ENCODE peak calls at places on chromosome X, in eight cellular contexts. B, Y, H, F, V, K, G and J are unnamed samples.
A peak's percentile ranks its signal among the peaks of the same experiment; 100 is the strongest.

GRCh38 chrX:69165116-69165651 is at the start of gene PJA1:
- DNase-seq in B (peak; percentile 77), Y (peak; percentile 86), H (peak; percentile 83), F (peak; percentile 62), V (peak; percentile 75), K (peak; percentile 63), G (peak; percentile 52), J (peak; percentile 72)

GRCh38 chrX:17697191-17697590 is 40.1 kb upstream of the SCML1 start:
- DNase-seq in B (no peak), Y (no peak), H (no peak), F (no peak), V (no peak), K (peak; percentile 0), G (no peak), J (no peak)

GRCh38 chrX:65644621-65645287 is 22.7 kb upstream of the MSN start:
- DNase-seq in B (peak; percentile 92), Y (peak; percentile 81), H (peak; percentile 91), F (peak; percentile 67), V (no peak), K (no peak), G (peak; percentile 82), J (no peak)

GRCh38 chrX:109940411-109940810 is 62.5 kb upstream of the TMEM164 start:
- DNase-seq in B (no peak), Y (no peak), H (no peak), F (no peak), V (no peak), K (no peak), G (no peak), J (no peak)

GRCh38 chrX:11913001-11913400 is 155.0 kb downstream of the MSL3 start:
- DNase-seq in B (no peak), Y (no peak), H (no peak), F (no peak), V (no peak), K (no peak), G (no peak), J (no peak)

GRCh38 chrX:108126661-108127060 is 35.1 kb downstream of the ATG4A start:
- DNase-seq in B (no peak), Y (no peak), H (no peak), F (no peak), V (no peak), K (no peak), G (no peak), J (no peak)

GRCh38 chrX:13000311-13000811 is 25.5 kb downstream of the TMSB4X start:
- DNase-seq in B (peak; percentile 34), Y (no peak), H (no peak), F (no peak), V (peak; percentile 73), K (peak; percentile 46), G (no peak), J (no peak)

GRCh38 chrX:106608016-106608415 is 3.8 kb upstream of the RADX start:
- DNase-seq in B (no peak), Y (no peak), H (no peak), F (no peak), V (no peak), K (peak; percentile 4), G (no peak), J (peak; percentile 12)

GRCh38 chrX:124747295-124747694 is 400.9 kb downstream of the SH2D1A start:
- DNase-seq in B (no peak), Y (no peak), H (no peak), F (no peak), V (no peak), K (no peak), G (no peak), J (no peak)

GRCh38 chrX:112837531-112837930 is 3.1 kb downstream of the AMOT start:
- DNase-seq in B (no peak), Y (no peak), H (no peak), F (no peak), V (no peak), K (no peak), G (no peak), J (no peak)

GRCh38 chrX:112832481-112833095 is 8.0 kb downstream of the AMOT start:
- DNase-seq in B (no peak), Y (peak; percentile 66), H (no peak), F (no peak), V (no peak), K (no peak), G (no peak), J (no peak)

GRCh38 chrX:112830540-112830939 is 10.1 kb downstream of the AMOT start:
- DNase-seq in B (no peak), Y (no peak), H (no peak), F (no peak), V (no peak), K (no peak), G (no peak), J (no peak)

GRCh38 chrX:112834016-112834855 is 6.4 kb downstream of the AMOT start:
- DNase-seq in B (no peak), Y (no peak), H (no peak), F (no peak), V (no peak), K (no peak), G (no peak), J (no peak)

DNA sequence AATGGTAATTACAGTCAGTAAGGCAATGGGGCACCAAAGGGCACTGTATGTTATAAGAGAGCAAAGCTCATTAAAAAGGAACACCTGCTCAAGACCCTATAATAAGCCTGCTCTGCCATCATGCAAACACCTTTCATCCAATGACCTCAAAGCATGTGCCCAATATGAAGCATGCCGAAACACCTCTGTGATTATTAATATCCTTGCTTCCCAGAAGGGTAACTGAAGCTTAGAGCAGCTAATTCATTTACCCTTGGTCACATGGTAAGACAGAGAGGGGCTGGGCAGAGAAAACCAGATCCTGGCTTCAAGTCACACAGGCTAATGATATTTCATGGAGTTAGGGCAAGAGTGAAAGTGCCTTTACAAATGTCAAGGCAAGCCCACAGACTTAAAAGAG is 5.7 kb downstream of the AMOT start:
- DNase-seq in B (no peak), Y (no peak), H (no peak), F (no peak), V (no peak), K (no peak), G (no peak), J (no peak)
- H3K4me1 ChIP-seq in B (no peaks in the 10 kb centered on the region), Y (no peaks in the 10 kb centered on the region), H (peaks cover 18% of the 10 kb centered on the region), F (no peaks in the 10 kb centered on the region), V (no peaks in the 10 kb centered on the region), K (no peaks in the 10 kb centered on the region), G (no peaks in the 10 kb centered on the region), J (no peaks in the 10 kb centered on the region)

DNA sequence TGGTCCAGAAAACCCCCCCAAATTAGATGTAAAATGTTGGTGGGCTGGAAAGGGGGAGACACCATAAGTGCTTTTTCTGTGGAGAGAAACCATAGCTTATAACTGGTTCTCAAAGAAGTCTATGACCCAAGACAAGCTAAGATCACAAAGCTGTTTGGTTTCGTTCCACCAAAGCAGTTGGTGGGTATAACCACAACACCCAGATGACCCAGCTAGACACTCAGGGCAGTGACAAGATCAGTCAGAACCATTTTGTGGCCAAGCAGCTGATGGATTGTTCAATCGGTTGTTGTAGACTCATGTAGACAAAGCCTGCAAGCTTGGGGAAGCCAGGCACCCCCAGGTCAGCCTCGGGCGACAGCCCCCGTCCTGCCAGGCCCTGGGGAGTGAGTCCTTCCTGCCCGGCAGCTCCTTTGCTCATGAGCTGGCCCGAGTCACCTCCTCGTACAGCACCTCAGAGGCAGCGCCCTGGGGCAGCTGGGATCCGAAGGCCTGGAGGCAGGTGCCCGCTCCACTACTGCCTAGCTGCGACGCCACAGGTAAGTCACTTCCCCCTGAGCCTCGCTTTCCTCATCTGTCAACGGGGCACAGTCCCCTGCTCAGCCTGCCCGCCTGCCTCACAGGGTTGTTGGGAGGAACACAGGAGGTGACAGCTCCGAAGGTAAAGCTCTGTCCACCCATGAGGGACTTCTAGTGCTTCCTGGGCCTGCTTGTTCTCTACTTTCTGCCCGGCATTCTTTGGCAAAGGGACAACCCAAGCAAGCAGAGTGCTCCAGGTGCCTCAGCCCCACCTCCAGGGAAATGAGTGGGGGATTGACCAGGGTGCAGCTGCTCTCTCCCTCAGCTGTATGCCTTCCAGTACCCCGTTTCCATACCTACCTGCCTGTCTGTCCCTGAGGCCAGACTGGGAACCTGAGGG is 65.2 kb upstream of the MTM1 start:
- DNase-seq in B (no peak), Y (no peak), H (no peak), F (no peak), V (no peak), K (no peak), G (no peak), J (no peak)
- H3K27ac ChIP-seq in B (peak overlapping the region; percentile 42), Y (peak overlapping the region; percentile 17), H (no peak overlapping the region), F (no peak overlapping the region), V (no peak overlapping the region), K (no peak overlapping the region), G (no peak overlapping the region), J (no peak overlapping the region)

GRCh38 chrX:137428251-137428661 is 137.7 kb upstream of the ZIC3 start:
- DNase-seq in B (no peak), Y (no peak), H (no peak), F (peak; percentile 19), V (no peak), K (no peak), G (no peak), J (no peak)

GRCh38 chrX:137428777-137429564 is 137.0 kb upstream of the ZIC3 start:
- DNase-seq in B (no peak), Y (no peak), H (no peak), F (no peak), V (no peak), K (no peak), G (no peak), J (no peak)

GRCh38 chrX:137427813-137428212 is 138.1 kb upstream of the ZIC3 start:
- DNase-seq in B (no peak), Y (no peak), H (no peak), F (peak; percentile 2), V (no peak), K (no peak), G (no peak), J (no peak)

GRCh38 chrX:137425273-137425902 is 140.5 kb upstream of the ZIC3 start:
- DNase-seq in B (no peak), Y (no peak), H (no peak), F (no peak), V (no peak), K (no peak), G (no peak), J (no peak)

GRCh38 chrX:137427061-137427778 is 138.7 kb upstream of the ZIC3 start:
- DNase-seq in B (no peak), Y (no peak), H (no peak), F (no peak), V (no peak), K (no peak), G (no peak), J (no peak)
- H3K4me3 ChIP-seq in B (peak overlapping the region; percentile 42), Y (peak overlapping the region; percentile 46), H (peak overlapping the region; percentile 61), F (peak overlapping the region; percentile 52), V (no peak overlapping the region), K (peak overlapping the region; percentile 51), G (no peak overlapping the region), J (peak overlapping the region; percentile 50)

DNA sequence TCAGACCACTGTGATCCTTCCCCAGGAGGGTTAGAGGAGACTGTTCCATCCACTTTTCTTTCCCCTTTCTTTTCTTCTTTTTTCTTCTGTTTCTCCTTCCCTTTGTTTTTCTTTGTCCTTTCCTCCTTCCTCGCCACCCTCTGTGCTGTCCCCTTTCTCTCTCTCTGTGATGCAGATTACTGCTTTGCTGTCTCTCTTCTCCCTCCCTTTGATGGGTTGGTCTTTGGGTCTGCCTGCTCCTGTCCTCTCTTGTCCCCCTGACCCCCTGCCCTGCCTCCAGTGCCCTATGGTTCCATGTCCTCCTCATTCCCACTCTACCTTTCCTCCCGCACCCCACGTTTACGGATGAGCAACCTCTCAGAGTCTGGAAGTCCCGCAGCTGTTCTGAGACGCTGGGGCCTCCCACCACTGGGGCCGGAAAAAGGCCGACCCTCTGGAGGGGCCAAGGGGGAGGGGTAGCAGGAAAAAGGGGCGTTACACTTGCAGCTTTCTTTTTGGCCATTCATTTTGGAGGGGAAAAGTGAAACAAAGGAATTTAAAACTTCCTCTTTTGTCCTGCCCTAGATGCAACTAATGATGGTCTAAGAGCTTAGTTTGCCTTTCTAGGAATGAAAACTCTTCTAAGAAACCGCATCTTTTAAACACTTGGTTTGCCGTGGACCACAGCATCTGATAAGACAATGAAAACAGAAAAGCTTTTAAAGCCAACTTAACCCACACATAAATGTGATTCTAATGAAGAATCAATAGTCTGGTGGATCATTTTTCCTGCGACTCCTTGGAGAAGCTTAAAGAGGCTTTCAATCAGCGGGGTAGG is 24.5 kb upstream of the TSR2 start:
- DNase-seq in B (no peak), Y (no peak), H (no peak), F (no peak), V (no peak), K (no peak), G (no peak), J (no peak)
- H3K4me1 ChIP-seq in B (no peaks in the 10 kb centered on the region), Y (no peaks in the 10 kb centered on the region), H (no peaks in the 10 kb centered on the region), F (no peaks in the 10 kb centered on the region), V (no peaks in the 10 kb centered on the region), K (no peaks in the 10 kb centered on the region), G (no peaks in the 10 kb centered on the region), J (no peaks in the 10 kb centered on the region)